ENCODE peak calls at places on chromosomes 13 and 19, in six cellular contexts. One of them, this sample, is unnamed.

GRCh38 chr19:49427855-49428546 is 2.8 kb downstream of the GFY start:
- DNase-seq in lower lobe of right lung: no peak
- DNase-seq in A549: peak; percentile 62
- DNase-seq in BJ: no peak
- DNase-seq in kidney epithelial cell: no peak
- DNase-seq in left ventricle myocardium inferior: no peak
- DNase-seq in this sample: no peak

GRCh38 chr19:53308339-53308811 is 25.2 kb upstream of the ZNF845 start:
- DNase-seq in kidney epithelial cell: no peak
- DNase-seq in lower lobe of right lung: no peak
- DNase-seq in left ventricle myocardium inferior: peak; percentile 16
- DNase-seq in A549: no peak
- DNase-seq in BJ: no peak
- DNase-seq in this sample: no peak

GRCh38 chr19:30253581-30253996 is 118.6 kb upstream of the ZNF536 start:
- DNase-seq in kidney epithelial cell: no peak
- DNase-seq in A549: no peak
- DNase-seq in lower lobe of right lung: no peak
- DNase-seq in BJ: peak; percentile 19
- DNase-seq in left ventricle myocardium inferior: no peak
- DNase-seq in this sample: no peak

GRCh38 chr19:15584541-15585115 is 30.4 kb upstream of the CYP4F8 start:
- DNase-seq in kidney epithelial cell: no peak
- DNase-seq in left ventricle myocardium inferior: peak; percentile 82
- DNase-seq in lower lobe of right lung: peak; percentile 88
- DNase-seq in BJ: no peak
- DNase-seq in A549: peak; percentile 60
- DNase-seq in this sample: no peak

GRCh38 chr13:76813874-76814273 is 72.3 kb downstream of the KCTD12 start:
- DNase-seq in left ventricle myocardium inferior: no peak
- DNase-seq in BJ: no peak
- DNase-seq in lower lobe of right lung: no peak
- DNase-seq in kidney epithelial cell: no peak
- DNase-seq in A549: no peak
- DNase-seq in this sample: no peak

GRCh38 chr13:107295391-107296157 is 727.6 kb upstream of the ARGLU1 start:
- DNase-seq in A549: no peak
- DNase-seq in kidney epithelial cell: no peak
- DNase-seq in lower lobe of right lung: no peak
- DNase-seq in BJ: no peak
- DNase-seq in left ventricle myocardium inferior: no peak
- DNase-seq in this sample: no peak

GRCh38 chr13:96952592-96952991 is 41.7 kb downstream of the OXGR1 start:
- DNase-seq in BJ: no peak
- DNase-seq in left ventricle myocardium inferior: no peak
- DNase-seq in A549: no peak
- DNase-seq in kidney epithelial cell: no peak
- DNase-seq in lower lobe of right lung: no peak
- DNase-seq in this sample: no peak

GRCh38 chr19:28264556-28264955 is 948.4 kb downstream of the UQCRFS1 start:
- DNase-seq in BJ: no peak
- DNase-seq in left ventricle myocardium inferior: no peak
- DNase-seq in kidney epithelial cell: no peak
- DNase-seq in A549: no peak
- DNase-seq in lower lobe of right lung: no peak
- DNase-seq in this sample: no peak

GRCh38 chr13:40940841-40941240 is 78.3 kb downstream of the ELF1 start:
- DNase-seq in A549: no peak
- DNase-seq in kidney epithelial cell: no peak
- DNase-seq in BJ: no peak
- DNase-seq in lower lobe of right lung: no peak
- DNase-seq in left ventricle myocardium inferior: no peak
- DNase-seq in this sample: no peak

GRCh38 chr19:53983457-53984289 is 7.8 kb upstream of the CACNG6 start:
- DNase-seq in left ventricle myocardium inferior: no peak
- DNase-seq in lower lobe of right lung: no peak
- DNase-seq in BJ: no peak
- DNase-seq in kidney epithelial cell: no peak
- DNase-seq in A549: no peak
- DNase-seq in this sample: no peak

GRCh38 chr13:72062566-72062965 is 195.6 kb upstream of the DACH1 start:
- DNase-seq in kidney epithelial cell: no peak
- DNase-seq in lower lobe of right lung: no peak
- DNase-seq in BJ: no peak
- DNase-seq in left ventricle myocardium inferior: peak; percentile 14
- DNase-seq in A549: no peak
- DNase-seq in this sample: no peak

GRCh38 chr19:29497686-29498436 is 27.9 kb upstream of the VSTM2B start:
- DNase-seq in lower lobe of right lung: peak; percentile 23
- DNase-seq in kidney epithelial cell: no peak
- DNase-seq in left ventricle myocardium inferior: no peak
- DNase-seq in BJ: no peak
- DNase-seq in A549: no peak
- DNase-seq in this sample: no peak

GRCh38 chr19:5086725-5087439 is 118.0 kb downstream of the KDM4B start:
- DNase-seq in left ventricle myocardium inferior: no peak
- DNase-seq in BJ: no peak
- DNase-seq in A549: peak; percentile 9
- DNase-seq in kidney epithelial cell: no peak
- DNase-seq in lower lobe of right lung: no peak
- DNase-seq in this sample: no peak

GRCh38 chr13:28530729-28531194 is 35.8 kb upstream of the FLT1 start:
- DNase-seq in lower lobe of right lung: no peak
- DNase-seq in BJ: no peak
- DNase-seq in left ventricle myocardium inferior: no peak
- DNase-seq in A549: no peak
- DNase-seq in kidney epithelial cell: no peak
- DNase-seq in this sample: no peak

GRCh38 chr19:55640043-55640576 is 692 bp upstream of the ZNF580 start:
- DNase-seq in A549: no peak
- DNase-seq in lower lobe of right lung: peak; percentile 88
- DNase-seq in kidney epithelial cell: no peak
- DNase-seq in left ventricle myocardium inferior: peak; percentile 65
- DNase-seq in BJ: no peak
- DNase-seq in this sample: no peak

GRCh38 chr13:35963982-35964665 is 167.1 kb downstream of the DCLK1 start:
- DNase-seq in A549: no peak
- DNase-seq in left ventricle myocardium inferior: no peak
- DNase-seq in lower lobe of right lung: no peak
- DNase-seq in BJ: no peak
- DNase-seq in kidney epithelial cell: no peak
- DNase-seq in this sample: no peak

GRCh38 chr13:35961002-35961401 is 170.2 kb downstream of the DCLK1 start:
- DNase-seq in BJ: no peak
- DNase-seq in lower lobe of right lung: no peak
- DNase-seq in A549: no peak
- DNase-seq in left ventricle myocardium inferior: no peak
- DNase-seq in kidney epithelial cell: no peak
- DNase-seq in this sample: no peak

GRCh38 chr13:35957996-35958395 is 173.2 kb downstream of the DCLK1 start:
- DNase-seq in A549: no peak
- DNase-seq in left ventricle myocardium inferior: no peak
- DNase-seq in BJ: no peak
- DNase-seq in kidney epithelial cell: no peak
- DNase-seq in lower lobe of right lung: no peak
- DNase-seq in this sample: no peak

GRCh38 chr13:35964764-35965163 is 166.4 kb downstream of the DCLK1 start:
- DNase-seq in A549: no peak
- DNase-seq in BJ: no peak
- DNase-seq in left ventricle myocardium inferior: no peak
- DNase-seq in lower lobe of right lung: no peak
- DNase-seq in kidney epithelial cell: no peak
- DNase-seq in this sample: no peak

DNA sequence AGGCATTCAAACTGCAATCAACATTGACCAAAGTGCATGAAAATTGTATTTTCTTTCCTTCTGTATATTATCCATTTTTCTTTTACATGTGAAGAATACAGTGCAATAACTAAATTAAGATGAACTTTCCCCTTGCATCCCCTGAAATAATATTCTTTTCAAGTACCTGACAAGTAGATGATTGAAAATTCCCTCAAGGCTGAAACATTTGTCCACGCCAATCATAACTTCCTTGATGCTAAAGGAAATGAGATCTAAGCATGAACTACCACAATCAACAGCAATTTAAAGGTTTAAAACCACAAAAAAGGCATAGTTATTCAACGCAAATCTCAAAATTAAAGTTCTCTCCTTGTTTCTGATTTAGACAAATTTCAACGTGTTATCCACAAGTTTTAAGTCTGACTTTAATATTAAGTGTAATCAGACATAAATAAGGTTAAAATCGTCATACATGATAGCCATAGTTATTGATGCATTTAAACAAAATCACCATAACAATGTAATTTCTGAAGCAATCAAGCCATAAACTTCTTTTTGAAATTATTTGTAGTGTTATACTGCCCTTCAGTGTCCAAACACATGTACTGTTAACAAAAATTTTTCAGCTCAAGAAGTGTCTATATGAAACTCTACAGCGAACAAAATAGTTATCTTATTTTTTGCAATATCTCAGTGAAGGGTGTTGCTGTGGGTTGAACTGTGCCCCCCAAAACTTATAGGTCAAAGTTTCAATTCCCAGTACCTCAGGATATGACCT is 169.5 kb downstream of the DCLK1 start:
- DNase-seq in kidney epithelial cell: no peak
- DNase-seq in left ventricle myocardium inferior: no peak
- DNase-seq in BJ: no peak
- DNase-seq in lower lobe of right lung: no peak
- DNase-seq in A549: no peak
- DNase-seq in this sample: no peak
- TF ChIP-seq CTCF in kidney epithelial cell: no peak
- TF ChIP-seq CTCF in left ventricle myocardium inferior: peak; percentile 55
- TF ChIP-seq CTCF in BJ: peak; percentile 18
- TF ChIP-seq CTCF in lower lobe of right lung: no peak
- TF ChIP-seq CTCF in A549: peak; percentile 26
- TF ChIP-seq CTCF in this sample: no peak

DNA sequence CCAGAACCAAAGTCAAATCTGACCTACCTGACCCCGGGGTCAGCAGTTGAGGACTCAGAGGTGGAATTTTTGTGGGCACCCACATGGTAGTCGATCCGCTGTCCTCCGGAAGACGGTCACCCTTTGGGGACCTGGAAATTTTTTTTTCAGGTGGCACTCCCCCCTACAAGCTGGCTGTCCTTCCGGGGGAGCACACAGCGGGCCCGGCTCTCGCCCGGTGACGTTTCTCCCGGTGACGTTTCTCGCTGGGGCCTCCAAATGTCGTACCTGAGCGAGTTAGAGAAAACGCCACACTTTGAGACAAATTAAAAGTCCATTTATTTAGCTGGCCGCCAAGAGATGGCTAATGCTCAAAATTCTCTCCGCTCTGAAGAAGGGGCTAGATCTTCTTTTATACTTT is 48.8 kb downstream of the ZFP14 start:
- DNase-seq in kidney epithelial cell: no peak
- DNase-seq in BJ: no peak
- DNase-seq in left ventricle myocardium inferior: no peak
- DNase-seq in lower lobe of right lung: no peak
- DNase-seq in A549: no peak
- DNase-seq in this sample: no peak
- H3K4me3 ChIP-seq in kidney epithelial cell: no peak overlapping the region
- H3K4me3 ChIP-seq in BJ: no peak overlapping the region
- H3K4me3 ChIP-seq in left ventricle myocardium inferior: peak overlapping the region; percentile 87
- H3K4me3 ChIP-seq in lower lobe of right lung: no peak overlapping the region
- H3K4me3 ChIP-seq in A549: no peak overlapping the region
- H3K4me3 ChIP-seq in this sample: no peak overlapping the region

DNA sequence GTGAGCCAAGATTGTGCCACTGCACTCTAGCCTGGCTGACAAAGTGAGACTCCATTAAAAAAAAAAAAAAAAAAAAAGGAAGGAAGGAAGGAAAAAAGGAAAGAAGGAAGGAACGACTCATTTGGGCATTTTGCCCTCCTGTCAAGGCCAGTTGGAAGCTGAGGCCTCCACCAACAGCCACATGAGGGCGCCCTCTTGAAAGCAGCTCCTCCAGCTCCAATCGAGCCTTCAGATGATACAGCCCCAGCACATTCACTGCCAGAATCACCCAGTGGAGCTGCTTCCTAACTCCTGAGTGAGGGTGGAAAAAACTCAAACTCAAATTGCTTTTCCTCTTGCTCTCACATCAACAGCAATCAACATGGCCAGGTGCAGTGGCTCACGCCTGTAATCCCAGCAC is 40.9 kb downstream of the GNG7 start:
- DNase-seq in lower lobe of right lung: no peak
- DNase-seq in BJ: no peak
- DNase-seq in kidney epithelial cell: no peak
- DNase-seq in left ventricle myocardium inferior: no peak
- DNase-seq in A549: no peak
- DNase-seq in this sample: no peak
- TF ChIP-seq CTCF in lower lobe of right lung: no peak
- TF ChIP-seq CTCF in BJ: no peak
- TF ChIP-seq CTCF in kidney epithelial cell: no peak
- TF ChIP-seq CTCF in left ventricle myocardium inferior: no peak
- TF ChIP-seq CTCF in A549: no peak
- TF ChIP-seq CTCF in this sample: no peak

GRCh38 chr19:3575949-3576673 is 3.4 kb downstream of the HMG20B start:
- DNase-seq in BJ: no peak
- DNase-seq in kidney epithelial cell: no peak
- DNase-seq in left ventricle myocardium inferior: no peak
- DNase-seq in A549: no peak
- DNase-seq in lower lobe of right lung: no peak
- DNase-seq in this sample: no peak

GRCh38 chr19:3576696-3577443 is 4.1 kb downstream of the HMG20B start:
- DNase-seq in left ventricle myocardium inferior: peak; percentile 62
- DNase-seq in A549: no peak
- DNase-seq in kidney epithelial cell: no peak
- DNase-seq in BJ: no peak
- DNase-seq in lower lobe of right lung: no peak
- DNase-seq in this sample: no peak

GRCh38 chr19:3573162-3573857 is 566 bp downstream of the HMG20B start:
- DNase-seq in kidney epithelial cell: no peak
- DNase-seq in lower lobe of right lung: peak; percentile 69
- DNase-seq in A549: no peak
- DNase-seq in BJ: no peak
- DNase-seq in left ventricle myocardium inferior: no peak
- DNase-seq in this sample: no peak

GRCh38 chr19:3573858-3574637 is 1.3 kb downstream of the HMG20B start:
- DNase-seq in kidney epithelial cell: peak; percentile 80
- DNase-seq in BJ: peak; percentile 70
- DNase-seq in left ventricle myocardium inferior: peak; percentile 77
- DNase-seq in A549: peak; percentile 45
- DNase-seq in lower lobe of right lung: peak; percentile 98
- DNase-seq in this sample: peak; percentile 51

GRCh38 chr19:3575260-3575741 is 2.6 kb downstream of the HMG20B start:
- DNase-seq in A549: no peak
- DNase-seq in kidney epithelial cell: no peak
- DNase-seq in left ventricle myocardium inferior: no peak
- DNase-seq in BJ: no peak
- DNase-seq in lower lobe of right lung: no peak
- DNase-seq in this sample: no peak
- H3K4me3 ChIP-seq in A549: no peak overlapping the region
- H3K4me3 ChIP-seq in kidney epithelial cell: no peak overlapping the region
- H3K4me3 ChIP-seq in left ventricle myocardium inferior: no peak overlapping the region
- H3K4me3 ChIP-seq in BJ: no peak overlapping the region
- H3K4me3 ChIP-seq in lower lobe of right lung: no peak overlapping the region
- H3K4me3 ChIP-seq in this sample: no peak overlapping the region

GRCh38 chr13:78604782-78605611 is 1.6 kb upstream of the POU4F1 start:
- DNase-seq in BJ: no peak
- DNase-seq in kidney epithelial cell: no peak
- DNase-seq in A549: peak; percentile 58
- DNase-seq in lower lobe of right lung: no peak
- DNase-seq in left ventricle myocardium inferior: no peak
- DNase-seq in this sample: no peak
- TF ChIP-seq CTCF in BJ: no peak
- TF ChIP-seq CTCF in kidney epithelial cell: peak; percentile 27
- TF ChIP-seq CTCF in A549: no peak
- TF ChIP-seq CTCF in lower lobe of right lung: no peak
- TF ChIP-seq CTCF in left ventricle myocardium inferior: no peak
- TF ChIP-seq CTCF in this sample: no peak

GRCh38 chr19:51194527-51195315 is 30.2 kb upstream of the CD33 start:
- DNase-seq in BJ: no peak
- DNase-seq in kidney epithelial cell: no peak
- DNase-seq in A549: no peak
- DNase-seq in left ventricle myocardium inferior: no peak
- DNase-seq in lower lobe of right lung: no peak
- DNase-seq in this sample: no peak
- H3K4me3 ChIP-seq in BJ: no peak overlapping the region
- H3K4me3 ChIP-seq in kidney epithelial cell: no peak overlapping the region
- H3K4me3 ChIP-seq in A549: no peak overlapping the region
- H3K4me3 ChIP-seq in left ventricle myocardium inferior: no peak overlapping the region
- H3K4me3 ChIP-seq in lower lobe of right lung: no peak overlapping the region
- H3K4me3 ChIP-seq in this sample: no peak overlapping the region

This sample was measured in AG04449.